ENCODE peak calls at places on chromosomes 3 and 15, in five cellular contexts. One of them, this sample, is unnamed. For H3K4me1, the result is how much of the 10 kb centered on the place peaks cover.

GRCh38 chr3:170531557-170532335 is 54.1 kb downstream of the SLC7A14 start:
- DNase-seq in lower lobe of right lung: no peak
- DNase-seq in neural progenitor cell: no peak
- DNase-seq in PC-9: no peak
- DNase-seq in PC-3: no peak
- DNase-seq in this sample: peak

GRCh38 chr15:99212401-99212800 is 37.0 kb downstream of the TTC23 start:
- DNase-seq in lower lobe of right lung: no peak
- DNase-seq in neural progenitor cell: no peak
- DNase-seq in PC-9: no peak
- DNase-seq in PC-3: no peak
- DNase-seq in this sample: peak

GRCh38 chr3:123194552-123194951 is 7.2 kb upstream of the SEC22A start:
- DNase-seq in lower lobe of right lung: no peak
- DNase-seq in neural progenitor cell: peak
- DNase-seq in PC-9: no peak
- DNase-seq in PC-3: no peak
- DNase-seq in this sample: no peak

GRCh38 chr3:46876313-46877300 is 914 bp upstream of the PTH1R start:
- DNase-seq in lower lobe of right lung: no peak
- DNase-seq in neural progenitor cell: no peak
- DNase-seq in PC-9: no peak
- DNase-seq in PC-3: no peak
- DNase-seq in this sample: no peak

GRCh38 chr15:44712108-44713005 is 1.0 kb downstream of the B2M start:
- DNase-seq in lower lobe of right lung: peak
- DNase-seq in neural progenitor cell: no peak
- DNase-seq in PC-9: peak
- DNase-seq in PC-3: peak
- DNase-seq in this sample: peak

GRCh38 chr3:25502233-25502632 is 74.2 kb downstream of the RARB start:
- DNase-seq in lower lobe of right lung: no peak
- DNase-seq in neural progenitor cell: no peak
- DNase-seq in PC-9: no peak
- DNase-seq in PC-3: no peak
- DNase-seq in this sample: no peak

GRCh38 chr3:56629044-56629443 is 54.0 kb downstream of the TASOR start:
- DNase-seq in lower lobe of right lung: no peak
- DNase-seq in neural progenitor cell: no peak
- DNase-seq in PC-9: no peak
- DNase-seq in PC-3: no peak
- DNase-seq in this sample: no peak

GRCh38 chr3:195260286-195260905 is 10.6 kb downstream of the XXYLT1 start:
- DNase-seq in lower lobe of right lung: no peak
- DNase-seq in neural progenitor cell: peak
- DNase-seq in PC-9: peak
- DNase-seq in PC-3: peak
- DNase-seq in this sample: peak

GRCh38 chr15:82043726-82044372 is 2.0 kb downstream of the MEX3B start:
- DNase-seq in lower lobe of right lung: peak
- DNase-seq in neural progenitor cell: peak
- DNase-seq in PC-9: no peak
- DNase-seq in PC-3: no peak
- DNase-seq in this sample: peak

GRCh38 chr15:45469429-45469828 is 53.1 kb downstream of the SLC30A4 start:
- DNase-seq in lower lobe of right lung: no peak
- DNase-seq in neural progenitor cell: no peak
- DNase-seq in PC-9: no peak
- DNase-seq in PC-3: no peak
- DNase-seq in this sample: no peak

GRCh38 chr15:67145710-67146109 is 80.3 kb downstream of the SMAD3 start:
- DNase-seq in lower lobe of right lung: no peak
- DNase-seq in neural progenitor cell: no peak
- DNase-seq in PC-9: no peak
- DNase-seq in PC-3: no peak
- DNase-seq in this sample: no peak
- H3K4me1 ChIP-seq in lower lobe of right lung: half or more
- H3K4me1 ChIP-seq in neural progenitor cell: half or more
- H3K4me1 ChIP-seq in PC-9: half or more
- H3K4me1 ChIP-seq in PC-3: half or more
- H3K4me1 ChIP-seq in this sample: half or more

GRCh38 chr15:68228143-68228970 is 1.2 kb downstream of the CLN6 start:
- DNase-seq in lower lobe of right lung: no peak
- DNase-seq in neural progenitor cell: no peak
- DNase-seq in PC-9: no peak
- DNase-seq in PC-3: peak
- DNase-seq in this sample: peak

GRCh38 chr15:68231102-68231818 is 1.7 kb upstream of the CLN6 start:
- DNase-seq in lower lobe of right lung: no peak
- DNase-seq in neural progenitor cell: peak
- DNase-seq in PC-9: no peak
- DNase-seq in PC-3: no peak
- DNase-seq in this sample: no peak

GRCh38 chr15:68228971-68229385 is 550 bp downstream of the CLN6 start:
- DNase-seq in lower lobe of right lung: peak
- DNase-seq in neural progenitor cell: no peak
- DNase-seq in PC-9: no peak
- DNase-seq in PC-3: no peak
- DNase-seq in this sample: no peak

GRCh38 chr15:68230157-68231100 is 901 bp upstream of the CLN6 start:
- DNase-seq in lower lobe of right lung: no peak
- DNase-seq in neural progenitor cell: no peak
- DNase-seq in PC-9: no peak
- DNase-seq in PC-3: peak
- DNase-seq in this sample: peak

GRCh38 chr15:68229386-68230156 is at the start of gene CLN6:
- DNase-seq in lower lobe of right lung: peak
- DNase-seq in neural progenitor cell: peak
- DNase-seq in PC-9: peak
- DNase-seq in PC-3: peak
- DNase-seq in this sample: peak
- H3K4me1 ChIP-seq in lower lobe of right lung: under half
- H3K4me1 ChIP-seq in neural progenitor cell: under half
- H3K4me1 ChIP-seq in PC-9: under half
- H3K4me1 ChIP-seq in PC-3: under half
- H3K4me1 ChIP-seq in this sample: under half

GRCh38 chr3:16899919-16900318 is 15.2 kb downstream of the PLCL2 start:
- DNase-seq in lower lobe of right lung: no peak
- DNase-seq in neural progenitor cell: no peak
- DNase-seq in PC-9: no peak
- DNase-seq in PC-3: no peak
- DNase-seq in this sample: no peak

GRCh38 chr3:16896094-16896627 is 11.4 kb downstream of the PLCL2 start:
- DNase-seq in lower lobe of right lung: no peak
- DNase-seq in neural progenitor cell: no peak
- DNase-seq in PC-9: no peak
- DNase-seq in PC-3: no peak
- DNase-seq in this sample: no peak

GRCh38 chr3:16897254-16897926 is 12.6 kb downstream of the PLCL2 start:
- DNase-seq in lower lobe of right lung: no peak
- DNase-seq in neural progenitor cell: no peak
- DNase-seq in PC-9: no peak
- DNase-seq in PC-3: peak
- DNase-seq in this sample: no peak

GRCh38 chr3:16898595-16899395 is 14.0 kb downstream of the PLCL2 start:
- DNase-seq in lower lobe of right lung: no peak
- DNase-seq in neural progenitor cell: no peak
- DNase-seq in PC-9: no peak
- DNase-seq in PC-3: no peak
- DNase-seq in this sample: no peak

GRCh38 chr3:16896820-16897219 is 12.1 kb downstream of the PLCL2 start:
- DNase-seq in lower lobe of right lung: no peak
- DNase-seq in neural progenitor cell: no peak
- DNase-seq in PC-9: no peak
- DNase-seq in PC-3: no peak
- DNase-seq in this sample: no peak
- H3K4me1 ChIP-seq in lower lobe of right lung: under half
- H3K4me1 ChIP-seq in neural progenitor cell: under half
- H3K4me1 ChIP-seq in PC-9: under half
- H3K4me1 ChIP-seq in PC-3: under half
- H3K4me1 ChIP-seq in this sample: under half

DNA sequence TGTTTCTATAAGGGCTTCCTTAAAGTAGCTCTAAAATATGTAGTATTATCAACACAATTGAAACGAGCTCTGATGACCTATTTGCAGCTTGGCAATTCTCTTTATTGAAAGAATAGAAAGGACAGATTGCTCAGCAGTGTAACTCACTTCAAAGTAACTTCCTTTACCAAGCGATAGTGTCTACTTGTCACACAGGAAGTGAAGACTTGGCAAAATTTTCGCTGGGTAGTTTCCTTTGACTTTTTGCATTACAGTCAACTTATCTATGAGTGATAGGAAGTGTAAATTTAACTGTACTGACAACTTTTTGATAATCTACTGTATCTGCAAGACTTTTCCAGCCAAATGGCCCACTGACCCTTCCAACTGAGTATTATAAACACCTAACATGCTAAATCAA is 22.8 kb downstream of the SLC9A9 start:
- DNase-seq in lower lobe of right lung: no peak
- DNase-seq in neural progenitor cell: no peak
- DNase-seq in PC-9: no peak
- DNase-seq in PC-3: no peak
- DNase-seq in this sample: no peak
- H3K4me1 ChIP-seq in lower lobe of right lung: under half
- H3K4me1 ChIP-seq in neural progenitor cell: under half
- H3K4me1 ChIP-seq in PC-9: under half
- H3K4me1 ChIP-seq in PC-3: under half
- H3K4me1 ChIP-seq in this sample: under half

GRCh38 chr3:152278674-152279427 is 10.1 kb downstream of the MBNL1 start:
- DNase-seq in lower lobe of right lung: no peak
- DNase-seq in neural progenitor cell: no peak
- DNase-seq in PC-9: no peak
- DNase-seq in PC-3: no peak
- DNase-seq in this sample: no peak

GRCh38 chr3:152279474-152279873 is 10.7 kb downstream of the MBNL1 start:
- DNase-seq in lower lobe of right lung: no peak
- DNase-seq in neural progenitor cell: no peak
- DNase-seq in PC-9: no peak
- DNase-seq in PC-3: no peak
- DNase-seq in this sample: no peak

GRCh38 chr3:152282813-152283212 is 14.1 kb downstream of the MBNL1 start:
- DNase-seq in lower lobe of right lung: no peak
- DNase-seq in neural progenitor cell: no peak
- DNase-seq in PC-9: no peak
- DNase-seq in PC-3: no peak
- DNase-seq in this sample: no peak

GRCh38 chr3:152280539-152280938 is 11.8 kb downstream of the MBNL1 start:
- DNase-seq in lower lobe of right lung: no peak
- DNase-seq in neural progenitor cell: no peak
- DNase-seq in PC-9: no peak
- DNase-seq in PC-3: no peak
- DNase-seq in this sample: no peak

DNA sequence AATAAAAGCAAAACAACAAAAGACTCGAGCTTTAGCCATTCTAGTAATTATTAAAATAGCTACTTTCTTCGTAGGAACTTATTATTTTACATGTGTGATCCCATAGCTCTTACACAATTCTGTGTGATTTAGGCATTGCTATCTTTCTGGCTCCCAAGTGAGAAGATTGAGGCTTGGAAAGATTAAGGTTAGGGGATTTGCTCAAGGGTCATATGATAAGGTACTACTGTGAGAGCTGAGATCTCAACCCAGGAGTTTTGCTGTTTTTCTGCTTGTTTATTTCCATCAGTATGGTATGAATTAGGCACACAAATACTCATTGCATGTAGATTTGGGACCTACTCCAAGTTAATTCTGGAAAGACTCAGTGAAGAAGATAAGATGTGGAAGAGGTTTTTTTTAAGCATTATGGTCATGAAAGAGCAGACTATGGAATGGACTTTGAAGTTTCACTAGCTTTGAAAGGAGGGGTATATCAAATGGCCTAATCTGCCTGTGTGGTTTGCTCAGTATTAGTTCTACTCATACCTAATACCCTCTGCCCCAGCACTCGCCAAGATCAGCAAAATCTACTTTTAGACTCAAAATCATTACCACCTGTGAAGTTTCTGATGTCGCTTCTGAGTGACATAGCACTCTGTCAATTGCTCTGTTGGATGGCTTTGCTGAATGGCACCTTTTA is 12.4 kb downstream of the MBNL1 start:
- DNase-seq in lower lobe of right lung: no peak
- DNase-seq in neural progenitor cell: no peak
- DNase-seq in PC-9: no peak
- DNase-seq in PC-3: no peak
- DNase-seq in this sample: peak
- H3K4me1 ChIP-seq in lower lobe of right lung: half or more
- H3K4me1 ChIP-seq in neural progenitor cell: under half
- H3K4me1 ChIP-seq in PC-9: under half
- H3K4me1 ChIP-seq in PC-3: under half
- H3K4me1 ChIP-seq in this sample: half or more

DNA sequence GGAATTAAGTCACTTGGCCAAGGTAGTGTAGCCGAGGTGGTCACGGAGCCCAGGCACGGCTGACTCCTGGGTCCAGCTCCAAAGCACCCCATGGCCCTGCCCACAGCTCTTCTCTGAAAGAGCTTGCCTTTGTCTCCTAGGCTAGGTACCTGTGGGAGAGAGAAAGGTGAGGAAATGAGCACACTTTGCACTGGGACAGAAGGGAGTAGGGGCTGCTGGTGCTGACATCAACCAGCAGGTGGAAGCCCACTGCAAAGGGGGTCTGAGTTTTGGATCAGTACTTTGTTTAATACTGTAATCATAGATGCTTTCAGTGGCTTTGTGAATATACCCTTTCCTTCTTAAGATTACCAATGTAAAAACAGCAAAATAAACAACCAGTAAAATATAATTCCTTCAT is 128.3 kb upstream of the EIF1B start:
- DNase-seq in lower lobe of right lung: no peak
- DNase-seq in neural progenitor cell: no peak
- DNase-seq in PC-9: no peak
- DNase-seq in PC-3: no peak
- DNase-seq in this sample: no peak
- H3K4me1 ChIP-seq in lower lobe of right lung: under half
- H3K4me1 ChIP-seq in neural progenitor cell: under half
- H3K4me1 ChIP-seq in PC-9: under half
- H3K4me1 ChIP-seq in PC-3: under half
- H3K4me1 ChIP-seq in this sample: under half

DNA sequence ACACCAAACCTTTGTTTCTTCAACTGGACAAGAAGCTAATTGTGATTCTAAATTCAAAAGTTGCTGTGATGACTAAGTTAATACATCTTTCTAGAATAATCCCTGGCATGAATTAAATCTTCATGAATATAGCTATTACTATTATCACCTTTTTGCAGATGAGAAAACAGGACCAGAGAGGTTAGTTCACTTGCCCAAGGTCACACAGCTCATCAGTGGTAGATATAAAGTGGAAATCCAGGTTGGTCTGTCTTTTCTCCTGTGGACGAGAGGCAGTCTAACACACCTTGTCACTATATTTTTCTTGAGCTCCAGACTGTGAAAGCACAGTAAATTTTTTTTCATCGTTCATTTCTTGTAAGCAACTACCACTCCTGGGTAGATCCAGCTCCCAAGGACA is 247.6 kb upstream of the LRTM1 start:
- DNase-seq in lower lobe of right lung: no peak
- DNase-seq in neural progenitor cell: no peak
- DNase-seq in PC-9: no peak
- DNase-seq in PC-3: no peak
- DNase-seq in this sample: no peak
- H3K4me1 ChIP-seq in lower lobe of right lung: under half
- H3K4me1 ChIP-seq in neural progenitor cell: under half
- H3K4me1 ChIP-seq in PC-9: under half
- H3K4me1 ChIP-seq in PC-3: under half
- H3K4me1 ChIP-seq in this sample: under half

This sample was measured in adipocyte.